ENCODE peak calls at places on chromosomes 12 and 14, in seven cellular contexts. S is HepG2, R is HCT116, Q is GM12878, V is SK-N-SH, F is K562, C is H1. W is an unnamed sample.

GRCh38 chr12:27802511-27802910 is 22.5 kb upstream of the MANSC4 start:
- DNase-seq in S (no peak), R (no peak), Q (no peak), V (no peak), F (no peak), C (no peak), W (no peak)

GRCh38 chr12:81468206-81468605 is 290.9 kb downstream of the PPFIA2 start:
- DNase-seq in S (no peak), R (no peak), Q (no peak), V (no peak), F (no peak), C (no peak), W (no peak)

GRCh38 chr14:30005114-30005698 is 77.6 kb upstream of the PRKD1 start:
- DNase-seq in S (peak; percentile 62), R (no peak), Q (no peak), V (peak; percentile 19), F (peak; percentile 9), C (no peak), W (peak; percentile 18)

GRCh38 chr14:68730811-68731425 is 61.9 kb downstream of the ZFP36L1 start:
- DNase-seq in S (no peak), R (no peak), Q (no peak), V (no peak), F (no peak), C (no peak), W (peak; percentile 64)

GRCh38 chr12:55720071-55720564 is at the start of gene RDH5:
- DNase-seq in S (peak; percentile 83), R (no peak), Q (no peak), V (no peak), F (no peak), C (no peak), W (no peak)

GRCh38 chr14:61839452-61839851 is 77.2 kb downstream of the SNAPC1 start:
- DNase-seq in S (no peak), R (no peak), Q (no peak), V (no peak), F (no peak), C (no peak), W (no peak)

GRCh38 chr14:37257651-37258050 is 59.9 kb downstream of the MIPOL1 start:
- DNase-seq in S (no peak), R (no peak), Q (no peak), V (no peak), F (no peak), C (no peak), W (no peak)

GRCh38 chr14:99260116-99260515 is 11.9 kb downstream of the BCL11B start:
- DNase-seq in S (no peak), R (no peak), Q (no peak), V (no peak), F (no peak), C (no peak), W (no peak)

GRCh38 chr14:65225299-65226159 is 123.2 kb upstream of the MAX start:
- DNase-seq in S (no peak), R (no peak), Q (no peak), V (no peak), F (no peak), C (no peak), W (no peak)

GRCh38 chr12:116919247-116919671 is 8.5 kb downstream of the FBXW8 start:
- DNase-seq in S (no peak), R (no peak), Q (no peak), V (no peak), F (peak; percentile 83), C (no peak), W (no peak)

GRCh38 chr12:130362060-130362459 is 24.4 kb downstream of the PIWIL1 start:
- DNase-seq in S (no peak), R (no peak), Q (no peak), V (no peak), F (no peak), C (no peak), W (no peak)

GRCh38 chr14:98198385-98198784 is 1073.6 kb downstream of the BCL11B start:
- DNase-seq in S (no peak), R (no peak), Q (no peak), V (no peak), F (no peak), C (no peak), W (no peak)
- TF ChIP-seq YY1 in S (no peak), R (no peak), Q (no peak), V (no peak), F (no peak), C (no peak), W (no peak)

GRCh38 chr14:55301722-55302121 is 30.5 kb downstream of the FBXO34 start:
- DNase-seq in S (peak; percentile 28), R (no peak), Q (no peak), V (peak; percentile 31), F (peak; percentile 24), C (no peak), W (no peak)
- TF ChIP-seq YY1 in S (no peak), R (no peak), Q (no peak), V (no peak), F (no peak), C (no peak), W (no peak)

GRCh38 chr12:49877066-49877465 is 26.6 kb downstream of the FAIM2 start:
- DNase-seq in S (no peak), R (no peak), Q (no peak), V (no peak), F (no peak), C (no peak), W (no peak)
- TF ChIP-seq YY1 in S (no peak), R (no peak), Q (no peak), V (no peak), F (no peak), C (no peak), W (no peak)

DNA sequence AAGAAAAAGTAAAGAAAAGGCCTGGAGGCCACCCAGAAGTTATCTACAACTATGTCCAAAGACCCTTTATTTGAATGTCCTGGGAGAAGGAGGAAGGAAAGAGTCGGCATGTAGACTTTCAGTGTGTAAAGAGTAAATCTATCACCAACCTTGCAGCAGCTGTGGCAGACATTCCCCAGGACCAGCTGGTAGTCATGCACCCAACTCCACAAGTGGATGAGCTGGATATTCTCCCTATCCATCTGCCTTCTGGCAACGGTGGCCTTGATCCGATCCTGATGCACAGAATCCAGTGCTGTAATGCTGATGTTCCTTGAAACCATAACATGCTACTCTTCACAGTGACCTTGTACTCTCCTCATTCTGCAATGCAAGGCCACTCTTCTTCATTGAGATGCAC is 27.3 kb downstream of the KRT76 start:
- DNase-seq in S (no peak), R (no peak), Q (no peak), V (no peak), F (no peak), C (no peak), W (no peak)
- TF ChIP-seq YY1 in S (no peak), R (no peak), Q (no peak), V (no peak), F (no peak), C (no peak), W (no peak)

DNA sequence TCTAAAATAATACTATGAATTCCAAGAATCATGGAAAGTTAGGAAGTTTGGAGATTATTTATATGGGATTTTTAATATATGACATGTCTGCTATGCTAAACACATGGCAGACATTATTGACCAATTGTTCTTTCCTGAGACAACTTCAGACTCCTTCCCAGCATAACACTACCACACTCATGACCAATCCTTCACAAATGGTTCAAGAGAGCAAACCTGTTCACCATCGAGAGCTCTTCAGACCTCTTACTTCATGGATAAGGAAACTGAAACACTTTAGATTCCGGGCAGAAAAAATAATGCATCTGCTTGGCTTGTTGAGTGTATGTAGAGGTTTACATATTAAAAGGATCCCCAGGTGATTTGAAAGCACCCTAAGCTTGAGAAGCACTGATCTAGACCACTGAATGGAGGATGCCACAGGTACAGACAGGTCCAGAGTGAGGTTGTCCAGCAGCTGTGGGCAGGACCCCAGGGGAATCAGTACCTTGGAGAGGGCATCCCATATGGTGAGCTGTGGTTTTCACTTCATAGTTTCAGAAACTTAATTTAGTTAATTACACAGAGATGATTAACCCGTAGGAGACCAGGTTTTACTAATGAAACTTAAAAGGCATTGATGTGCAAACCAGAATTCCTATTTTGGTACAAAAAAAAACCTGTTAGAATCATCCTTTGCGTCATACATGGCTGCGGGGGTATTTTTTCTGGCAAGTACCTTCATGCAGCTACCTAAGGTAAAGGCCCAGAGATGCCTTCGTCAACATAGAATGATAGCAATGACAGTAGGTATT is 159.1 kb downstream of the DACT1 start:
- DNase-seq in S (no peak), R (no peak), Q (peak; percentile 88), V (no peak), F (no peak), C (no peak), W (no peak)
- TF ChIP-seq YY1 in S (no peak), R (no peak), Q (no peak), V (no peak), F (no peak), C (no peak), W (no peak)

GRCh38 chr14:76245097-76245496 is 93.4 kb downstream of the GPATCH2L start:
- DNase-seq in S (peak; percentile 28), R (no peak), Q (no peak), V (no peak), F (no peak), C (no peak), W (no peak)
- TF ChIP-seq YY1 in S (no peak), R (no peak), Q (no peak), V (no peak), F (no peak), C (no peak), W (no peak)

GRCh38 chr14:102873131-102873530 is 49.3 kb upstream of the AMN start:
- DNase-seq in S (no peak), R (no peak), Q (no peak), V (no peak), F (no peak), C (no peak), W (no peak)

GRCh38 chr14:102873546-102874061 is 48.9 kb upstream of the AMN start:
- DNase-seq in S (peak; percentile 88), R (no peak), Q (no peak), V (no peak), F (no peak), C (no peak), W (no peak)

GRCh38 chr14:102878174-102878969 is 44.1 kb upstream of the AMN start:
- DNase-seq in S (no peak), R (no peak), Q (no peak), V (no peak), F (no peak), C (no peak), W (no peak)

GRCh38 chr14:102878970-102879460 is 43.4 kb upstream of the AMN start:
- DNase-seq in S (peak; percentile 44), R (no peak), Q (no peak), V (no peak), F (no peak), C (no peak), W (no peak)

DNA sequence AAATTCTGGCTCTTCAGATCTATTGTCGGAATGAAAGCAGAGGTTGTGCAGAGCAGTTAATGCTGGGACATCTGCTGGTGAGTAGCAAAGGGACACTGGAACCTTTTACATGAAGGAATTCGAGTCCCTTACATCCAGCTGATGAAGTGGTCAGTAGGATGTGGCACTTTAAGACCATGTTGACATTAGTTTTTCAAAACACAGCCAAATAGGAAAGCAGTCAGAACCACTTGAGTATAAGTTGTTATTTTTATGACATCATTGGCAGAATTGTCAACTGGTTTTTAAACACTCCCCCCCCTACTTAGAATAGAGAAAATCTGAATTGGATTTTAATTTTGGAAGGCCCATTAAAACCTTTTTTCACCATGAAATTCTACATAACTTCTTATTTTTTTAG is 46.8 kb upstream of the AMN start:
- DNase-seq in S (no peak), R (no peak), Q (no peak), V (no peak), F (no peak), C (no peak), W (no peak)
- TF ChIP-seq YY1 in S (no peak), R (no peak), Q (no peak), V (no peak), F (no peak), C (no peak), W (no peak)

W was measured in NT2/D1.